ENCODE peak calls at places on chromosomes 11 and 22, in six cellular contexts. U, O, P, X, N and Q are unnamed samples.
A peak's percentile ranks its signal among the peaks of the same experiment; 100 is the strongest.

GRCh38 chr22:46714550-46714949 is 23.5 kb downstream of the CERK start:
- DNase-seq in U (peak; percentile 54), O (no peak), P (no peak), X (no peak), N (peak; percentile 65), Q (no peak)

GRCh38 chr11:114056409-114056808 is 3.1 kb upstream of the ZBTB16 start:
- DNase-seq in U (no peak), O (no peak), P (no peak), X (no peak), N (no peak), Q (no peak)

GRCh38 chr22:26990503-26991189 is 333.3 kb downstream of the MIAT start:
- DNase-seq in U (no peak), O (no peak), P (no peak), X (no peak), N (no peak), Q (no peak)

GRCh38 chr11:8368772-8369171 is 105.1 kb upstream of the LMO1 start:
- DNase-seq in U (no peak), O (no peak), P (no peak), X (no peak), N (no peak), Q (no peak)

GRCh38 chr11:116650052-116650451 is 122.7 kb downstream of the BUD13 start:
- DNase-seq in U (no peak), O (no peak), P (no peak), X (no peak), N (no peak), Q (no peak)

GRCh38 chr11:30818721-30819120 is 232.6 kb upstream of the MPPED2 start:
- DNase-seq in U (no peak), O (no peak), P (no peak), X (no peak), N (no peak), Q (no peak)

GRCh38 chr11:10872097-10872496 is 14.2 kb upstream of the ZBED5 start:
- DNase-seq in U (no peak), O (no peak), P (no peak), X (no peak), N (no peak), Q (no peak)

GRCh38 chr11:65394125-65394536 is 7.7 kb downstream of the FRMD8 start:
- DNase-seq in U (no peak), O (no peak), P (no peak), X (no peak), N (no peak), Q (no peak)

GRCh38 chr22:50078246-50078645 is 7.0 kb downstream of the MLC1 start:
- DNase-seq in U (no peak), O (no peak), P (no peak), X (no peak), N (no peak), Q (no peak)

GRCh38 chr11:97854357-97854756 is 1166.4 kb upstream of the CNTN5 start:
- DNase-seq in U (no peak), O (no peak), P (no peak), X (no peak), N (no peak), Q (no peak)

GRCh38 chr11:67572747-67573419 is 10.7 kb upstream of the GSTP1 start:
- DNase-seq in U (peak; percentile 73), O (no peak), P (peak; percentile 84), X (peak; percentile 87), N (peak; percentile 59), Q (peak; percentile 72)

GRCh38 chr11:279966-280761 is 2.0 kb downstream of the NLRP6 start:
- DNase-seq in U (peak; percentile 64), O (no peak), P (no peak), X (peak; percentile 74), N (no peak), Q (no peak)

GRCh38 chr22:31327786-31328544 is 18.2 kb downstream of the PATZ1 start:
- DNase-seq in U (no peak), O (no peak), P (no peak), X (no peak), N (no peak), Q (no peak)

GRCh38 chr11:113096661-113097060 is 135.4 kb downstream of the NCAM1 start:
- DNase-seq in U (no peak), O (no peak), P (no peak), X (no peak), N (no peak), Q (no peak)

GRCh38 chr22:37435970-37436603 is 8.8 kb upstream of the ELFN2 start:
- DNase-seq in U (no peak), O (no peak), P (no peak), X (peak; percentile 19), N (no peak), Q (no peak)

GRCh38 chr11:77029829-77030228 is 4.4 kb upstream of the B3GNT6 start:
- DNase-seq in U (no peak), O (no peak), P (no peak), X (no peak), N (no peak), Q (peak; percentile 26)

GRCh38 chr11:44623716-44624491 is 58.4 kb downstream of the CD82 start:
- DNase-seq in U (no peak), O (no peak), P (no peak), X (no peak), N (no peak), Q (no peak)

GRCh38 chr11:45985212-45985611 is 62.8 kb downstream of the LARGE2 start:
- DNase-seq in U (no peak), O (no peak), P (no peak), X (no peak), N (no peak), Q (no peak)
- H3K4me2 ChIP-seq in U (no peak overlapping the region), O (no peak overlapping the region), P (no peak overlapping the region), X (no peak overlapping the region), N (no peak overlapping the region), Q (no peak overlapping the region)

DNA sequence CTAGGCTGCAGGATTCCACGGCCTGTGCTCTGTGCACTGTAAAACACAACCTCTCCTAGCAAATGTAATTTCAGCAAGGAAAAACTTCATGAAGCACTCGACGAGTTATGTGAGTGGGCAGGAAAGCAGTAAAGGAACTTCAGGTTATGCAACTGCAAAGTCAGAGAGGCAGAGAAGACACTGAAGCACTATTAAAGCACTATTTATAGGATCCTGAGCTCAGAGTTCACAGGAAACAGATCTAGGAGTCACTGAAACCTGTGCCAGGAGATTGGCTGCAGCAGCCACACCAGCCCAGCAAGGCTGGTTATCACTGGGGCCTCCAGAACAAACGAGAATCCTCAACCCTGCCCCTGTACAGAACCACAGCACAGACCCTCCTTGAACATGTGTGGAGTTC is 2.5 kb downstream of the SMIM35 start:
- DNase-seq in U (peak; percentile 47), O (no peak), P (no peak), X (no peak), N (no peak), Q (peak; percentile 42)
- H3K4me2 ChIP-seq in U (no peak overlapping the region), O (no peak overlapping the region), P (no peak overlapping the region), X (no peak overlapping the region), N (no peak overlapping the region), Q (no peak overlapping the region)

GRCh38 chr11:123590296-123590912 is 64.0 kb downstream of the SCN3B start:
- DNase-seq in U (peak; percentile 79), O (no peak), P (no peak), X (no peak), N (peak; percentile 2), Q (peak; percentile 80)
- H3K4me2 ChIP-seq in U (peak overlapping the region; percentile 28), O (no peak overlapping the region), P (no peak overlapping the region), X (no peak overlapping the region), N (no peak overlapping the region), Q (peak overlapping the region; percentile 63)

DNA sequence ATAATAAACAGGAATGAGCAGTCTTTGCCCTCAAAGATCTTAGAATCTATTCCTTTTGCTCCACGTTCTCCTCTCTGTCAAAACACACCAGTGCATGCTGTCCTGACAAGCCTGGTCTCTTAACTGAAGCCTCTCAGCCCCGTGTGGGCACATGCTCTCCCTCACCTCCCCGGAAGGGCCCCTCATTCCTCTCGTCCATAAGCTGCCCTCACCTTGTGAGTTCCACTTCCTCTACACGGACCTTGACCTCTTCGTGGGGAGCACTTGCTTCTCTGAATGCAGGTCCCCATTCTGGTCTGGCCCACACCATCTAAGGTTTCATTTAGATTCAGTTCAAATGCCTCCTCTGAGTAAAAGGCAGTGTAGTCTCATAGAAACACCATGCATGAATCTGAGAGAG is 412.3 kb upstream of the SYN3 start:
- DNase-seq in U (no peak), O (no peak), P (no peak), X (no peak), N (no peak), Q (no peak)
- H3K4me2 ChIP-seq in U (no peak overlapping the region), O (no peak overlapping the region), P (no peak overlapping the region), X (no peak overlapping the region), N (no peak overlapping the region), Q (no peak overlapping the region)